ENCODE peak calls at places on chromosomes 2 and 18, in five cellular contexts. X is endodermal cell, E is heart left ventricle, N is mucosa of descending colon, S is cardiac muscle cell. M is an unnamed sample.

GRCh38 chr18:59546164-59546563 is 151.1 kb downstream of the CCBE1 start:
- DNase-seq in N (no peak), E (no peak), S (peak; percentile 84), X (no peak), M (no peak)

GRCh38 chr2:74438248-74438647 is 3.5 kb downstream of the RTKN start:
- DNase-seq in N (peak; percentile 3), X (peak; percentile 38), E (no peak), S (no peak), M (no peak)

GRCh38 chr2:164109006-164109405 is 373.2 kb upstream of the FIGN start:
- DNase-seq in E (no peak), X (no peak), N (no peak), S (no peak), M (no peak)

GRCh38 chr2:140246058-140246457 is 1465.9 kb upstream of the NXPH2 start:
- DNase-seq in X (no peak), N (no peak), E (no peak), S (no peak), M (no peak)

GRCh38 chr2:99488587-99488998 is 1.2 kb downstream of the REV1 start:
- DNase-seq in X (no peak), E (no peak), S (peak; percentile 39), N (peak; percentile 40), M (peak; percentile 16)

GRCh38 chr18:8176554-8176953 is 432.7 kb upstream of the RAB12 start:
- DNase-seq in X (no peak), S (no peak), N (no peak), E (no peak), M (no peak)

GRCh38 chr18:13726972-13727331 is 479 bp downstream of the RNMT start:
- DNase-seq in N (no peak), X (peak; percentile 84), S (peak; percentile 64), E (no peak), M (no peak)

GRCh38 chr18:49076767-49077166 is 126.0 kb upstream of the SMAD7 start:
- DNase-seq in N (no peak), S (no peak), E (no peak), X (no peak), M (no peak)

GRCh38 chr2:10584843-10585475 is 104.8 kb downstream of the NOL10 start:
- DNase-seq in S (peak; percentile 74), E (no peak), X (no peak), N (no peak), M (no peak)

DNA sequence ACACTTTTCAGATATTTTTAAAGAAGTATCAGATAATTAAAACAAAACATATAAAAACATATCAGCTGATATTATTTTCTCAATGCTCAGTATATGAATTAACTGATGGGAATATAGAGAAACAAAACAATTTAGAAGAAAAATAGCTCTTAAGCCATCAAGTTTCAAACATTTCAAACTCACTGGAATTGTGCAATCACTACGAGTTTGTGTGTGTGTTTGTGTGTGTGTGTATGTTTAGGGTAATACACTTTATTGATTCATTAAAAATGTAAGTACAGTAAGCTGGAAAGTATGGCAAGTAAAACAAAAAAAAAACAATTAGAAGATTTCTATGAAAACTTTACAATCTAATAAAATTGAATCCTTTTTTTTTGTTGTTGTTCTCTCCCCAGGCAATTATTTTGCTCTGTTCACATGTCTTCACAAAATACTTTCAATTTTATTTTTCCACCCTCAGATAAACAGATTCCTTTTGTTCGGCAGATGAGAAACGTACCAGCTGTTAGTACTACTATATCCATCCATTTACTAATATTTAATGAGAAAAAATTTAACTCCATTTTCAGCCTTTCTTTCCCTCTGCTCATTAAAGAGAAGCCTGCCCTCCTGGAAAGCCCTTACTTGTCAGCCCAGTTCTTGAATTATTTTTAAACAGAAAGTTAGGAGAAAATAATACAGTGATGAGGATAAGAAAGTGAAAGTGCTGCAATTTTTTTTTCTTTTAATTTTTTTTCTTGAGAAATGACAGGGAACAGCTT is 87.6 kb downstream of the SLC8A1 start:
- DNase-seq in N (no peak), X (no peak), S (peak; percentile 60), E (no peak), M (no peak)
- H3K4me3 ChIP-seq in N (no peak overlapping the region), X (no peak overlapping the region), S (no peak overlapping the region), E (peak overlapping the region; percentile 30), M (no peak overlapping the region)

GRCh38 chr2:132412021-132412420 is 4.6 kb upstream of the GPR39 start:
- DNase-seq in E (no peak), N (no peak), X (peak; percentile 24), S (no peak), M (no peak)

GRCh38 chr2:132417430-132418035 is 928 bp downstream of the GPR39 start:
- DNase-seq in S (no peak), X (peak; percentile 49), E (no peak), N (peak; percentile 49), M (no peak)

GRCh38 chr2:132416996-132417395 is 391 bp downstream of the GPR39 start:
- DNase-seq in N (peak; percentile 71), S (no peak), X (no peak), E (no peak), M (no peak)

GRCh38 chr2:132415256-132416079 is 1.1 kb upstream of the GPR39 start:
- DNase-seq in X (no peak), S (peak; percentile 20), N (no peak), E (no peak), M (no peak)

DNA sequence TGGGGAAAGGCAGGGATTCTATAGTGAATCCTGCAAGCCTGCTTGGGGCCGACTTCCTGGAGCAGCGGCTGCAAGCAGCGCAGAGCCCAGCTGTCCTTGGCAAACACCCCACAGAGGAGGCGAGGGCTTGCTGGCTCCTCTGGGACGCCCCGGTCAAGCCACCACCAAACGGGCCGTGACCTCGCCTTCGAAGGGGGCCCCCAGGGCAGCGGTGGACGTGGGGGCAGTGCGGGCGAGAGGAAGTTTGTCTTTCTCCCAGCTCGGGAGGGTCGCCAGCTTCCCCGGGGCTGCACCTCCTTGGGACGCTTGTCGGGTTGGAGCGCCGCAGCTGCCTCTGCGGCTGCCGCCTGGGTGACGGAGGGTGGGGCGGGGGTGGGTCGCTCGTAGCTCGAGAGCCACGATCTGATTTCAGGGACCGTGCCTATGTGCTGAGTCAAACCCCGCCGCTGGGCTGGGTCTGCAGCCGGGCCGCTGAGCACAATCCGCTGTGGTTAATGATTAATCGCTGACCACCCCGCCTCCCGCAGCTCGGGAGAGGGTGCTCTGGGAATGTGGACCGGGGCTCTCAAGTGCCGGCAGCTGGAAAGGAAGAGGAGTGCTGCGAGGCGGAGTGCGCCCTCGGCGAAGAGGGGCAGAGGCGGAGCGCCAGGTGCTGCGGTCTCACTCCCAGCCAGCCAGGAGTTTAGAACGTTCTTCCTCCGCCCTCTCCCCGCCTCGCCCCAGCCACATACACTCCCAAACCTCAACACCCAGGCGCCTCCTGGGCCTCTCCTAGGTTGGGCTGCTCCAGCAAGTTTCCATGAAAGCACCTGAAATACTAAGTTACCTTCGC is at the start of gene GPR39:
- DNase-seq in N (peak; percentile 95), X (peak; percentile 96), E (peak; percentile 37), S (peak; percentile 96), M (no peak)
- TF ChIP-seq CTCF in N (no peak), X (peak; percentile 12), E (no peak), S (no peak), M (no peak)

DNA sequence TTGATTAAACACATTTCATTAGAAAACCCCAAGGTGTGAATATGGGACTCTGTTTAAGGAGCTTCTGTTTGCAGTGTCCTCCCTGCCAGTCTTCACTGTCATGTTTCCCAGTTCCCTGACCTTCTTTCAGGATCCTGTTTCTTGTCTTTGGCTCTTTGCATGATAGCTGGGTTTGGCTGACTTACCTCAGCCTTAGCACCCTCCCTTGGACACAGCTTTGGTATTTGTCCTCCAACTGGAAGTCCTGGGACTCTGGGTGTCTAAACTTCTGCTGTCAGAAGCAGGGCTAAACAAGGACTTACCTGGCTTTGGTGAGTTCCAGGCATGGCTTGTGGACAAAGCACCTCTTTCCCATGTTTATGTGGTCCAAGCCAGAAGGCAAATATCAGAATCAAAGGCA is 11.2 kb upstream of the PAIP2B start:
- DNase-seq in X (no peak), N (no peak), S (no peak), E (no peak), M (no peak)
- H3K4me3 ChIP-seq in X (no peak overlapping the region), N (no peak overlapping the region), S (no peak overlapping the region), E (no peak overlapping the region), M (no peak overlapping the region)

GRCh38 chr2:54083440-54083839 is 32.0 kb upstream of the ACYP2 start:
- DNase-seq in N (no peak), S (peak; percentile 7), E (no peak), X (no peak), M (no peak)

GRCh38 chr2:54083021-54083420 is 32.4 kb upstream of the ACYP2 start:
- DNase-seq in E (no peak), S (no peak), X (peak; percentile 56), N (no peak), M (no peak)

GRCh38 chr2:54086157-54086556 is 29.3 kb upstream of the ACYP2 start:
- DNase-seq in E (no peak), S (no peak), X (no peak), N (no peak), M (no peak)

GRCh38 chr2:54085069-54085468 is 30.3 kb upstream of the ACYP2 start:
- DNase-seq in S (no peak), X (no peak), N (no peak), E (no peak), M (no peak)

DNA sequence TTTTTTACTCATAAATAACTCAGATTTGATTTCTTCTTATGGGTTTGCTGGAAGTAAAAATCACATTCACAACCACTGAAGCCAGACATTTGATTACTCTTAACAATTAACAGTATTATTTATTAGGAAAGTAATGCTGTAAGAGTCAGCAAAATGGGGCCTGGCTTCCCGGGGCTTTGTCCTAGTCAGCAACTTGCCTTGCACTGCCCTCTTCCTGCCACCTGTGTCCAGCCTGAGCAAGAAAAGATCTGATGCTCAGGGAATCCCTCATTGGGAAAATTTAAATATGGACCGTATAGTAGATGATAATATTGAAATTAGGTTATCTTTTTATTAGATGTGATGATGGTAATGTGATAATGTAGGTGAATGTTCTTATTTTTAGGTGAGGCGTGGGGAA is 30.8 kb upstream of the ACYP2 start:
- DNase-seq in X (no peak), E (no peak), N (no peak), S (peak; percentile 38), M (no peak)
- TF ChIP-seq CTCF in X (peak; percentile 62), E (peak; percentile 25), N (no peak), S (peak; percentile 37), M (no peak)

GRCh38 chr2:120299561-120299960 is 46.4 kb upstream of the INHBB start:
- DNase-seq in S (no peak), N (no peak), E (no peak), X (no peak), M (no peak)
- H3K4me3 ChIP-seq in S (no peak overlapping the region), N (no peak overlapping the region), E (no peak overlapping the region), X (no peak overlapping the region), M (no peak overlapping the region)

DNA sequence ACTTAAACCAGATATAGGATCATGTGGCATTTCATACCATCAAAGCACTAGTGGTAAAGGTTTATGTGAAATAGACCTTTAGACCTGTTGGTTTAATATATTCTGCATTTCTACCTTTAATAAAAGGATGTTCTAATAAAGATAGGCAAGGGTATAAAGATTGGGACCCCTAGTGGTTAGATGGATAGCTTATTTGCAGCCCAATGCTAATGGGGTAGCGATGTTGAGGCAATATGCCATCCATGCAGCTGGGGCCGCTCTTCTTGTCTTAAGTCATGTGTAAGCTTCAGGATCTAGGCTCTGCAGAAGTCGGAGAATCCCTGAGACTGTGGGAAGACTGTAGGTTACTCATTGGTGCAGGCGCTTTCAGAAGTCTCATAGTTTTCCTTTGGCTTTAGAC is 114.9 kb downstream of the ICOS start:
- DNase-seq in N (no peak), E (no peak), X (peak; percentile 62), S (no peak), M (no peak)
- TF ChIP-seq CTCF in N (no peak), E (no peak), X (peak; percentile 80), S (peak; percentile 13), M (peak; percentile 9)

GRCh38 chr2:105756435-105756834 is 11.7 kb downstream of the NCK2 start:
- DNase-seq in E (no peak), S (no peak), N (no peak), X (no peak), M (no peak)
- H3K4me3 ChIP-seq in E (no peak overlapping the region), S (no peak overlapping the region), N (no peak overlapping the region), X (no peak overlapping the region), M (no peak overlapping the region)

M was measured in HL-60.